ENCODE peak calls at places on chromosomes 16 and 17, in six cellular contexts. One of them, this sample, is unnamed.

GRCh38 chr17:81599719-81600486 is 37.0 kb downstream of the NPLOC4 start:
- DNase-seq in NT2/D1: no peak
- DNase-seq in smooth muscle cell of the brain vasculature: no peak
- DNase-seq in epithelial cell of esophagus: no peak
- DNase-seq in GF-D8: no peak
- DNase-seq in cardiac fibroblast: peak
- DNase-seq in this sample: no peak

GRCh38 chr16:1645914-1646525 is 32.1 kb upstream of the JPT2 start:
- DNase-seq in NT2/D1: peak
- DNase-seq in smooth muscle cell of the brain vasculature: no peak
- DNase-seq in epithelial cell of esophagus: peak
- DNase-seq in GF-D8: peak
- DNase-seq in cardiac fibroblast: peak
- DNase-seq in this sample: no peak

GRCh38 chr16:23149267-23149992 is at the start of gene USP31:
- DNase-seq in NT2/D1: peak
- DNase-seq in smooth muscle cell of the brain vasculature: peak
- DNase-seq in epithelial cell of esophagus: peak
- DNase-seq in GF-D8: peak
- DNase-seq in cardiac fibroblast: peak
- DNase-seq in this sample: peak

GRCh38 chr16:81639348-81639747 is 139.7 kb upstream of the PLCG2 start:
- DNase-seq in NT2/D1: no peak
- DNase-seq in smooth muscle cell of the brain vasculature: no peak
- DNase-seq in epithelial cell of esophagus: no peak
- DNase-seq in GF-D8: no peak
- DNase-seq in cardiac fibroblast: no peak
- DNase-seq in this sample: no peak

GRCh38 chr16:82300374-82300936 is 130.4 kb upstream of the MPHOSPH6 start:
- DNase-seq in NT2/D1: no peak
- DNase-seq in smooth muscle cell of the brain vasculature: no peak
- DNase-seq in epithelial cell of esophagus: no peak
- DNase-seq in GF-D8: no peak
- DNase-seq in cardiac fibroblast: no peak
- DNase-seq in this sample: no peak

GRCh38 chr16:81912395-81912794 is 98.9 kb downstream of the SDR42E1 start:
- DNase-seq in NT2/D1: no peak
- DNase-seq in smooth muscle cell of the brain vasculature: no peak
- DNase-seq in epithelial cell of esophagus: no peak
- DNase-seq in GF-D8: no peak
- DNase-seq in cardiac fibroblast: no peak
- DNase-seq in this sample: no peak

GRCh38 chr16:14196539-14196938 is 125.4 kb downstream of the MRTFB start:
- DNase-seq in NT2/D1: no peak
- DNase-seq in smooth muscle cell of the brain vasculature: no peak
- DNase-seq in epithelial cell of esophagus: no peak
- DNase-seq in GF-D8: no peak
- DNase-seq in cardiac fibroblast: no peak
- DNase-seq in this sample: no peak

GRCh38 chr17:80783461-80783860 is 208.2 kb upstream of the CHMP6 start:
- DNase-seq in NT2/D1: no peak
- DNase-seq in smooth muscle cell of the brain vasculature: no peak
- DNase-seq in epithelial cell of esophagus: no peak
- DNase-seq in GF-D8: no peak
- DNase-seq in cardiac fibroblast: no peak
- DNase-seq in this sample: no peak

GRCh38 chr17:57158296-57158695 is 73.2 kb downstream of the AKAP1 start:
- DNase-seq in NT2/D1: no peak
- DNase-seq in smooth muscle cell of the brain vasculature: no peak
- DNase-seq in epithelial cell of esophagus: peak
- DNase-seq in GF-D8: no peak
- DNase-seq in cardiac fibroblast: peak
- DNase-seq in this sample: no peak

GRCh38 chr16:28012031-28012445 is 51.5 kb downstream of the GSG1L start:
- DNase-seq in NT2/D1: no peak
- DNase-seq in smooth muscle cell of the brain vasculature: peak
- DNase-seq in epithelial cell of esophagus: no peak
- DNase-seq in GF-D8: peak
- DNase-seq in cardiac fibroblast: peak
- DNase-seq in this sample: no peak

GRCh38 chr16:84082835-84083569 is 33.7 kb downstream of the MBTPS1 start:
- DNase-seq in NT2/D1: no peak
- DNase-seq in smooth muscle cell of the brain vasculature: no peak
- DNase-seq in epithelial cell of esophagus: no peak
- DNase-seq in GF-D8: no peak
- DNase-seq in cardiac fibroblast: no peak
- DNase-seq in this sample: no peak

GRCh38 chr17:39925282-39926134 is 1.9 kb downstream of the ORMDL3 start:
- DNase-seq in NT2/D1: no peak
- DNase-seq in smooth muscle cell of the brain vasculature: no peak
- DNase-seq in epithelial cell of esophagus: no peak
- DNase-seq in GF-D8: no peak
- DNase-seq in cardiac fibroblast: no peak
- DNase-seq in this sample: no peak

GRCh38 chr17:31815212-31815611 is 43.8 kb downstream of the COPRS start:
- DNase-seq in NT2/D1: no peak
- DNase-seq in smooth muscle cell of the brain vasculature: no peak
- DNase-seq in epithelial cell of esophagus: no peak
- DNase-seq in GF-D8: no peak
- DNase-seq in cardiac fibroblast: no peak
- DNase-seq in this sample: no peak

GRCh38 chr17:81426676-81427445 is 31.6 kb downstream of the BAHCC1 start:
- DNase-seq in NT2/D1: no peak
- DNase-seq in smooth muscle cell of the brain vasculature: no peak
- DNase-seq in epithelial cell of esophagus: no peak
- DNase-seq in GF-D8: peak
- DNase-seq in cardiac fibroblast: no peak
- DNase-seq in this sample: no peak

GRCh38 chr17:44961921-44962350 is 6.2 kb downstream of the C1QL1 start:
- DNase-seq in NT2/D1: no peak
- DNase-seq in smooth muscle cell of the brain vasculature: no peak
- DNase-seq in epithelial cell of esophagus: no peak
- DNase-seq in GF-D8: no peak
- DNase-seq in cardiac fibroblast: no peak
- DNase-seq in this sample: peak

GRCh38 chr17:60640503-60640902 is 37.1 kb upstream of the BCAS3 start:
- DNase-seq in NT2/D1: no peak
- DNase-seq in smooth muscle cell of the brain vasculature: no peak
- DNase-seq in epithelial cell of esophagus: peak
- DNase-seq in GF-D8: no peak
- DNase-seq in cardiac fibroblast: peak
- DNase-seq in this sample: peak

GRCh38 chr17:1583569-1583968 is 21.0 kb upstream of the PITPNA start:
- DNase-seq in NT2/D1: no peak
- DNase-seq in smooth muscle cell of the brain vasculature: no peak
- DNase-seq in epithelial cell of esophagus: no peak
- DNase-seq in GF-D8: peak
- DNase-seq in cardiac fibroblast: no peak
- DNase-seq in this sample: no peak

GRCh38 chr17:28545141-28545503 is 7.3 kb downstream of the UNC119 start:
- DNase-seq in NT2/D1: no peak
- DNase-seq in smooth muscle cell of the brain vasculature: no peak
- DNase-seq in epithelial cell of esophagus: no peak
- DNase-seq in GF-D8: no peak
- DNase-seq in cardiac fibroblast: no peak
- DNase-seq in this sample: no peak

GRCh38 chr16:3968556-3968955 is 88.0 kb upstream of the CREBBP start:
- DNase-seq in NT2/D1: no peak
- DNase-seq in smooth muscle cell of the brain vasculature: no peak
- DNase-seq in epithelial cell of esophagus: no peak
- DNase-seq in GF-D8: no peak
- DNase-seq in cardiac fibroblast: no peak
- DNase-seq in this sample: no peak

GRCh38 chr16:55668337-55669281 is 12.8 kb downstream of the SLC6A2 start:
- DNase-seq in NT2/D1: no peak
- DNase-seq in smooth muscle cell of the brain vasculature: no peak
- DNase-seq in epithelial cell of esophagus: peak
- DNase-seq in GF-D8: no peak
- DNase-seq in cardiac fibroblast: peak
- DNase-seq in this sample: no peak

GRCh38 chr16:79195948-79196347 is 404.6 kb downstream of the MAF start:
- DNase-seq in NT2/D1: no peak
- DNase-seq in smooth muscle cell of the brain vasculature: no peak
- DNase-seq in epithelial cell of esophagus: no peak
- DNase-seq in GF-D8: no peak
- DNase-seq in cardiac fibroblast: no peak
- DNase-seq in this sample: no peak

This sample was measured in HuH-7.5.